ENCODE peak calls at places on chromosome 20, in ten cellular contexts. C, L, F, Q, B, A, T, W, X and K are unnamed samples. For H3K4me1, the result is how much of the 10 kb centered on the place peaks cover.

GRCh38 chr20:24868959-24869358 is 80.1 kb upstream of the CST7 start:
- DNase-seq in X (no peak), Q (no peak), A (no peak), B (no peak), W (no peak), F (no peak), C (no peak), L (no peak), T (no peak), K (no peak)

GRCh38 chr20:62004614-62005013 is 61.1 kb downstream of the TAF4 start:
- DNase-seq in L (no peak), B (no peak), T (no peak), X (no peak), W (no peak), Q (no peak), F (peak), A (no peak), C (no peak), K (no peak)

GRCh38 chr20:62606551-62607201 is 35.6 kb upstream of the SLCO4A1 start:
- DNase-seq in W (peak), B (no peak), T (peak), X (no peak), L (no peak), F (no peak), A (no peak), Q (no peak), C (peak), K (no peak)

GRCh38 chr20:3330046-3330741 is 77.3 kb downstream of the DNAAF9 start:
- DNase-seq in F (no peak), B (no peak), A (no peak), W (no peak), X (no peak), C (no peak), T (no peak), Q (no peak), L (no peak), K (no peak)

GRCh38 chr20:36703530-36703929 is 42.4 kb downstream of the NDRG3 start:
- DNase-seq in L (no peak), B (no peak), X (no peak), T (no peak), A (peak), C (no peak), Q (no peak), W (no peak), F (no peak), K (no peak)

GRCh38 chr20:61667056-61667792 is 398.5 kb downstream of the TAF4 start:
- DNase-seq in F (no peak), X (no peak), W (no peak), A (no peak), T (peak), C (no peak), L (no peak), B (no peak), Q (no peak), K (no peak)

GRCh38 chr20:40563296-40563950 is 125.6 kb downstream of the MAFB start:
- DNase-seq in L (no peak), X (peak), F (peak), C (no peak), Q (no peak), T (peak), B (peak), W (no peak), A (no peak), K (no peak)

GRCh38 chr20:63441777-63442493 is 30.5 kb downstream of the KCNQ2 start:
- DNase-seq in C (peak), W (peak), B (peak), Q (peak), L (no peak), T (peak), X (peak), A (peak), F (peak), K (no peak)

GRCh38 chr20:61898405-61898804 is 167.3 kb downstream of the TAF4 start:
- DNase-seq in C (no peak), A (no peak), W (peak), Q (no peak), L (no peak), F (no peak), X (no peak), B (no peak), T (no peak), K (no peak)

GRCh38 chr20:61354501-61354900 is 102.4 kb downstream of the CDH4 start:
- DNase-seq in C (no peak), Q (no peak), T (no peak), X (no peak), L (no peak), W (no peak), A (no peak), B (no peak), F (no peak), K (no peak)

GRCh38 chr20:18904624-18905023 is 91.0 kb downstream of the SCP2D1 start:
- DNase-seq in W (no peak), T (no peak), X (no peak), Q (peak), A (peak), C (peak), F (no peak), L (no peak), B (no peak), K (no peak)

GRCh38 chr20:3935295-3935955 is 46.2 kb downstream of the PANK2 start:
- DNase-seq in L (no peak), X (no peak), C (no peak), Q (no peak), A (no peak), W (peak), T (peak), B (no peak), F (no peak), K (no peak)

GRCh38 chr20:15333170-15333569 is 995.8 kb upstream of the FLRT3 start:
- DNase-seq in Q (no peak), F (no peak), X (no peak), C (no peak), A (no peak), T (no peak), L (no peak), B (no peak), W (no peak), K (no peak)

GRCh38 chr20:53124075-53124532 is 151.9 kb downstream of the TSHZ2 start:
- DNase-seq in L (no peak), Q (no peak), C (no peak), F (no peak), T (peak), W (peak), B (no peak), A (no peak), X (no peak), K (peak)

GRCh38 chr20:3406481-3407425 is 716 bp downstream of the DNAAF9 start:
- DNase-seq in L (no peak), C (peak), B (peak), X (peak), F (no peak), W (peak), A (no peak), T (peak), Q (peak), K (peak)

GRCh38 chr20:34954905-34955231 is 738 bp downstream of the GSS start:
- DNase-seq in A (no peak), Q (peak), T (no peak), W (peak), B (no peak), C (peak), F (no peak), L (no peak), X (no peak), K (peak)

GRCh38 chr20:61812771-61813485 is 252.8 kb downstream of the TAF4 start:
- DNase-seq in F (no peak), W (peak), X (no peak), T (no peak), Q (no peak), B (no peak), C (no peak), A (no peak), L (no peak), K (no peak)

GRCh38 chr20:13402171-13402760 is 181.2 kb downstream of the ISM1 start:
- DNase-seq in L (no peak), T (peak), C (no peak), F (no peak), X (peak), Q (no peak), W (no peak), A (no peak), B (no peak), K (no peak)

GRCh38 chr20:58420798-58421496 is 31.9 kb downstream of the VAPB start:
- DNase-seq in L (no peak), B (peak), T (no peak), C (no peak), W (no peak), A (no peak), Q (no peak), F (no peak), X (no peak), K (no peak)

GRCh38 chr20:49699200-49699992 is 14.3 kb downstream of the B4GALT5 start:
- DNase-seq in W (no peak), X (peak), F (peak), L (no peak), B (peak), A (no peak), C (peak), T (no peak), Q (no peak), K (no peak)

GRCh38 chr20:48394415-48395081 is 433.3 kb downstream of the PREX1 start:
- DNase-seq in B (no peak), W (no peak), F (peak), X (no peak), T (no peak), A (no peak), Q (no peak), C (no peak), L (no peak), K (no peak)

GRCh38 chr20:21147593-21147992 is 21.7 kb downstream of the KIZ start:
- DNase-seq in L (no peak), C (no peak), A (no peak), F (no peak), T (no peak), Q (no peak), X (no peak), W (no peak), B (no peak), K (no peak)

GRCh38 chr20:37943501-37944455 is 40.9 kb downstream of the VSTM2L start:
- DNase-seq in W (no peak), X (no peak), B (no peak), Q (peak), L (no peak), T (no peak), A (no peak), C (peak), F (peak), K (peak)

GRCh38 chr20:62306440-62307187 is 3.8 kb downstream of the ADRM1 start:
- DNase-seq in T (peak), Q (no peak), A (no peak), F (peak), X (no peak), C (no peak), W (no peak), L (no peak), B (no peak), K (no peak)

GRCh38 chr20:19416627-19417026 is 204.2 kb downstream of the SLC24A3 start:
- DNase-seq in B (no peak), C (no peak), F (no peak), L (no peak), T (no peak), Q (no peak), W (no peak), A (no peak), X (no peak), K (no peak)

GRCh38 chr20:48295445-48295903 is 510.2 kb upstream of the SULF2 start:
- DNase-seq in C (peak), W (no peak), A (no peak), F (peak), L (no peak), Q (peak), T (no peak), B (peak), X (peak), K (no peak)

GRCh38 chr20:37469531-37469930 is 51.5 kb upstream of the NNAT start:
- DNase-seq in L (no peak), Q (peak), X (no peak), W (no peak), F (peak), C (no peak), A (no peak), B (no peak), T (no peak), K (no peak)

GRCh38 chr20:9025643-9026042 is 43.2 kb upstream of the PLCB4 start:
- DNase-seq in Q (no peak), A (no peak), X (no peak), W (no peak), B (peak), F (no peak), L (no peak), T (no peak), C (no peak), K (no peak)

GRCh38 chr20:45407783-45408645 is at the start of gene DBNDD2:
- DNase-seq in Q (no peak), B (no peak), L (no peak), F (no peak), C (no peak), W (no peak), T (peak), A (no peak), X (no peak), K (no peak)

GRCh38 chr20:45419188-45420091 is 3.5 kb downstream of the PIGT start:
- DNase-seq in L (no peak), B (peak), A (peak), X (peak), W (peak), Q (no peak), F (peak), T (peak), C (no peak), K (peak)

GRCh38 chr20:40571625-40572024 is 117.4 kb downstream of the MAFB start:
- DNase-seq in F (no peak), A (no peak), Q (no peak), T (no peak), L (no peak), X (no peak), W (no peak), C (no peak), B (no peak), K (peak)

GRCh38 chr20:840858-841567 is 7.5 kb downstream of the FAM110A start:
- DNase-seq in C (peak), L (no peak), X (no peak), F (no peak), A (no peak), T (peak), W (peak), B (peak), Q (peak), K (no peak)

GRCh38 chr20:49614338-49615050 is 46.6 kb upstream of the PTGIS start:
- DNase-seq in C (no peak), T (no peak), W (peak), F (no peak), X (no peak), B (no peak), Q (no peak), L (no peak), A (no peak), K (no peak)

GRCh38 chr20:52972965-52973819 is 1.0 kb downstream of the TSHZ2 start:
- DNase-seq in B (no peak), L (no peak), C (peak), A (no peak), F (peak), Q (peak), T (peak), X (no peak), W (peak), K (no peak)

GRCh38 chr20:5205348-5206210 is 78.8 kb downstream of the CDS2 start:
- DNase-seq in C (peak), B (peak), W (peak), T (peak), X (peak), Q (peak), A (peak), F (no peak), L (peak), K (peak)

GRCh38 chr20:61965606-61966491 is 99.8 kb downstream of the TAF4 start:
- DNase-seq in T (no peak), L (no peak), X (no peak), W (no peak), F (peak), A (no peak), C (peak), Q (peak), B (no peak), K (no peak)

GRCh38 chr20:650281-650680 is 2.7 kb downstream of the SRXN1 start:
- DNase-seq in X (no peak), B (no peak), Q (no peak), T (no peak), L (no peak), C (no peak), A (no peak), W (peak), F (no peak), K (no peak)

GRCh38 chr20:58511364-58511763 is 3.8 kb downstream of the APCDD1L start:
- DNase-seq in B (no peak), X (peak), T (no peak), L (no peak), W (no peak), F (peak), Q (no peak), A (no peak), C (no peak), K (no peak)

GRCh38 chr20:33781133-33781532 is 30.0 kb upstream of the CHMP4B start:
- DNase-seq in F (peak), L (no peak), A (no peak), T (no peak), W (peak), X (no peak), C (no peak), B (no peak), Q (no peak), K (no peak)
- H3K4me1 ChIP-seq in F (under half), L (under half), A (under half), T (under half), W (under half), X (under half), C (under half), B (under half), Q (under half), K (under half)

DNA sequence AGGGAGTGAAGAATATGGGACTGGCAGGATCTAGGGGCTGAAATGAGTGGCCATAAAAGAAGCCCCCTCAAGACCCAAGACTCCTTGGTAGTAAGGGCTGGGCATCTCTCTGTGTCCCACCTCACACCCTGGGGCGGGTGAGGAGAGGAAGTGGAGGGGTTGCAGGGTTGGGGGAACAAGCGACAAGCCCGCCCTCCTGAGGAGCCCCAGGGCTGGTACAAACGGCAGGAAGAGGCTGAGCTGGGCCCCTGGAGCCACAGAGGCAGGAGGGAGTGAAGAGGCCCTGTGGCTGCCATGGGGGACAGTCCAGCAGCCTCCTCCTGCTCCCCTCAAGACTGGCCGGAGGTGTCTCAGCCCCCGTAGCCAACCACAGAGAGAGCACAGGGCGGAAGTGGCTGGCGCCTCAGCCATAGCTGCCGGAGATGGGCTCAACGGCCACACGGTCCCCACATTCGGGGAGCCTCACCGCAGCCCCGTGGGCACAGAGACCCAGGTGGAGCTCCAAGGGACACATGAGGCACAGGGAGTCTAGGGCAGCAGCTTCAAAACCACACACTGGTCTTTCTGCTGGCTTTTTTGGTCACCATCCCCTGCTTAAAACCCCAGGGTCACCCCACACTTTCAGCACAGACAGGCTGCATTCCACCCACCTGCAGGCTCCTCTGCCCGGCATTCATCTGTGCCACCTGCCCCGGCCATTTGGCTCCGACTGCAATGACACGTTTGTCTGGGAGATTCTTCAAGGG is 586 bp downstream of the C20orf203 start:
- DNase-seq in X (no peak), A (peak), B (no peak), F (no peak), L (no peak), T (no peak), Q (peak), C (peak), W (no peak), K (no peak)
- H3K4me1 ChIP-seq in X (under half), A (under half), B (under half), F (under half), L (under half), T (under half), Q (under half), C (under half), W (under half), K (under half)

GRCh38 chr20:57288676-57289075 is 22.2 kb upstream of the BMP7 start:
- DNase-seq in B (no peak), W (no peak), A (no peak), X (no peak), Q (no peak), F (no peak), T (peak), L (no peak), C (peak), K (no peak)

GRCh38 chr20:57287007-57287810 is 20.8 kb upstream of the BMP7 start:
- DNase-seq in A (no peak), F (no peak), T (peak), Q (no peak), X (no peak), W (no peak), L (no peak), B (no peak), C (no peak), K (no peak)

GRCh38 chr20:57290178-57290484 is 23.7 kb upstream of the BMP7 start:
- DNase-seq in W (no peak), A (no peak), X (no peak), B (no peak), L (no peak), T (no peak), F (no peak), Q (no peak), C (no peak), K (no peak)

GRCh38 chr20:57289401-57290177 is 23.1 kb upstream of the BMP7 start:
- DNase-seq in B (no peak), Q (no peak), A (no peak), F (no peak), X (no peak), L (no peak), T (no peak), C (no peak), W (no peak), K (no peak)

DNA sequence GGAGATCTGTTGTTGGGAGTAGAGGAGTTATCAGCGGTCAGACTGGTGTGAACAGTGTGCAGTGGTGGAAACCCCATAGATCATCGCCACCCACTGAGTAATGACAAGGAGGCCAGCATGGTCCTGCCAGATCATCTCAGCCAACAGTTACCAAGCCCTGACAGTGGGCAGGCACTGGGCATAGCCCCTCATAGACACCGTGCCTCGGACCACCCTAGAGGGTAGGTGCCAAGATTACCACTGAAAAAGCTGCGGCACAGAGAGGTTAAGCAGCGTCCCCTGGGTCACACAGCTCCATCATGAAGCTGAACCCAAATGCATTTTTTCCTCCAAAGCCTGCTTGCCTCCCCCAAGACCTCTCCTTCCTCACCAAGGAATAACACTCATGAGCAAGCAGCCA is 21.5 kb upstream of the BMP7 start:
- DNase-seq in B (no peak), F (no peak), X (no peak), Q (no peak), A (no peak), W (no peak), C (no peak), T (peak), L (no peak), K (no peak)
- H3K4me1 ChIP-seq in B (under half), F (under half), X (under half), Q (under half), A (half or more), W (under half), C (under half), T (under half), L (under half), K (under half)

GRCh38 chr20:51498765-51499540 is 43.6 kb downstream of the NFATC2 start:
- DNase-seq in C (no peak), L (no peak), Q (peak), A (no peak), T (no peak), B (no peak), F (peak), W (no peak), X (no peak), K (no peak)
- H3K4me1 ChIP-seq in C (under half), L (under half), Q (under half), A (half or more), T (under half), B (under half), F (under half), W (under half), X (under half), K (under half)

DNA sequence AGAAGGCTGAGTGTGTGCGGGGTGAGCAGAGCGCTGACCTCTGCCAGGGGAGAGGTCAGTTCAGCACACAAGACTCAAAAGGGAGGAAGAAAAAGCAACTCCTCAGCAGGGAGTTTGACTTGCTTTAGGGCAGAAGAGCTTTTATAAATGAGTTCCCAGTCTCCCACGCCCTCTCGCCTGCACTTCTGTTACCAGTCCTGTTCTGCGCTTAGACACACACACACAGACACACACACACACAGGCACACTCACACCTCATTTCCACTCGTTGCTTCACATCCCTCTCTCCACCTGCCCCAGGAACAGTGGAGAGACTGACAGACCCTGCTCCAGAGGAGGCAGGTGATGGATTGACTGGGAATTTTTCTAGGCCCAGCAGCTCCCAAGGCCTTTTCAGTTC is 43.9 kb downstream of the JAG1 start:
- DNase-seq in X (no peak), B (no peak), L (no peak), Q (no peak), A (no peak), W (no peak), C (no peak), F (no peak), T (no peak), K (peak)
- H3K4me1 ChIP-seq in X (under half), B (under half), L (under half), Q (under half), A (under half), W (under half), C (under half), F (under half), T (under half), K (under half)